ENCODE peak calls at places on chromosome 20, in seven cellular contexts. One of them, this sample, is unnamed.

GRCh38 chr20:59603727-59604608 is at the start of gene PHACTR3:
- DNase-seq in transverse colon: no peak
- DNase-seq in IMR-90: no peak
- DNase-seq in lower lobe of right lung: no peak
- DNase-seq in ovary: no peak
- DNase-seq in cardiac muscle cell: no peak
- DNase-seq in left ventricle myocardium inferior: no peak
- DNase-seq in this sample: no peak

GRCh38 chr20:7841291-7841966 is 98.8 kb downstream of the HAO1 start:
- DNase-seq in left ventricle myocardium inferior: no peak
- DNase-seq in ovary: no peak
- DNase-seq in cardiac muscle cell: no peak
- DNase-seq in IMR-90: peak; percentile 73
- DNase-seq in transverse colon: no peak
- DNase-seq in lower lobe of right lung: no peak
- DNase-seq in this sample: peak; percentile 96

GRCh38 chr20:3739926-3740599 is 7.6 kb downstream of the HSPA12B start:
- DNase-seq in left ventricle myocardium inferior: no peak
- DNase-seq in IMR-90: no peak
- DNase-seq in lower lobe of right lung: no peak
- DNase-seq in cardiac muscle cell: no peak
- DNase-seq in transverse colon: no peak
- DNase-seq in ovary: no peak
- DNase-seq in this sample: no peak

GRCh38 chr20:7790189-7790588 is 150.1 kb downstream of the HAO1 start:
- DNase-seq in IMR-90: no peak
- DNase-seq in left ventricle myocardium inferior: no peak
- DNase-seq in cardiac muscle cell: no peak
- DNase-seq in lower lobe of right lung: no peak
- DNase-seq in ovary: no peak
- DNase-seq in transverse colon: no peak
- DNase-seq in this sample: peak; percentile 39

GRCh38 chr20:50387996-50388332 is 122.2 kb upstream of the PTPN1 start:
- DNase-seq in lower lobe of right lung: no peak
- DNase-seq in IMR-90: no peak
- DNase-seq in ovary: no peak
- DNase-seq in cardiac muscle cell: no peak
- DNase-seq in left ventricle myocardium inferior: no peak
- DNase-seq in transverse colon: no peak
- DNase-seq in this sample: no peak

GRCh38 chr20:59258103-59258705 is 42.2 kb upstream of the EDN3 start:
- DNase-seq in ovary: no peak
- DNase-seq in left ventricle myocardium inferior: no peak
- DNase-seq in transverse colon: no peak
- DNase-seq in cardiac muscle cell: no peak
- DNase-seq in lower lobe of right lung: no peak
- DNase-seq in IMR-90: no peak
- DNase-seq in this sample: no peak

GRCh38 chr20:33719277-33719988 is 677 bp downstream of the PXMP4 start:
- DNase-seq in lower lobe of right lung: no peak
- DNase-seq in ovary: no peak
- DNase-seq in IMR-90: no peak
- DNase-seq in cardiac muscle cell: no peak
- DNase-seq in left ventricle myocardium inferior: no peak
- DNase-seq in transverse colon: peak; percentile 13
- DNase-seq in this sample: no peak

GRCh38 chr20:29873946-29874345 is 1383.5 kb upstream of the DEFB115 start:
- DNase-seq in transverse colon: peak; percentile 29
- DNase-seq in left ventricle myocardium inferior: peak; percentile 45
- DNase-seq in cardiac muscle cell: peak; percentile 23
- DNase-seq in ovary: no peak
- DNase-seq in IMR-90: peak; percentile 22
- DNase-seq in lower lobe of right lung: peak; percentile 84
- DNase-seq in this sample: peak; percentile 12

GRCh38 chr20:17229256-17229655 is 2.4 kb downstream of the PCSK2 start:
- DNase-seq in cardiac muscle cell: no peak
- DNase-seq in IMR-90: no peak
- DNase-seq in transverse colon: no peak
- DNase-seq in ovary: no peak
- DNase-seq in left ventricle myocardium inferior: no peak
- DNase-seq in lower lobe of right lung: no peak
- DNase-seq in this sample: no peak

GRCh38 chr20:50302463-50303041 is 111.9 kb downstream of the CEBPB start:
- DNase-seq in transverse colon: no peak
- DNase-seq in lower lobe of right lung: peak; percentile 36
- DNase-seq in cardiac muscle cell: peak; percentile 50
- DNase-seq in left ventricle myocardium inferior: no peak
- DNase-seq in ovary: no peak
- DNase-seq in IMR-90: peak; percentile 59
- DNase-seq in this sample: no peak

GRCh38 chr20:17568045-17568788 is 1.7 kb upstream of the DSTN start:
- DNase-seq in lower lobe of right lung: no peak
- DNase-seq in transverse colon: no peak
- DNase-seq in left ventricle myocardium inferior: no peak
- DNase-seq in ovary: no peak
- DNase-seq in cardiac muscle cell: no peak
- DNase-seq in IMR-90: no peak
- DNase-seq in this sample: no peak

GRCh38 chr20:58847483-58847882 is 3.2 kb downstream of the GNAS-AS1 start:
- DNase-seq in transverse colon: no peak
- DNase-seq in ovary: no peak
- DNase-seq in lower lobe of right lung: no peak
- DNase-seq in cardiac muscle cell: no peak
- DNase-seq in left ventricle myocardium inferior: no peak
- DNase-seq in IMR-90: no peak
- DNase-seq in this sample: no peak

GRCh38 chr20:14717124-14718004 is 380.0 kb upstream of the FLRT3 start:
- DNase-seq in left ventricle myocardium inferior: no peak
- DNase-seq in ovary: no peak
- DNase-seq in cardiac muscle cell: no peak
- DNase-seq in lower lobe of right lung: no peak
- DNase-seq in transverse colon: no peak
- DNase-seq in IMR-90: no peak
- DNase-seq in this sample: no peak

GRCh38 chr20:56018750-56019149 is 13.4 kb upstream of the CBLN4 start:
- DNase-seq in lower lobe of right lung: no peak
- DNase-seq in cardiac muscle cell: no peak
- DNase-seq in left ventricle myocardium inferior: no peak
- DNase-seq in transverse colon: no peak
- DNase-seq in IMR-90: no peak
- DNase-seq in ovary: no peak
- DNase-seq in this sample: no peak
- H3K4me3 ChIP-seq in lower lobe of right lung: no peak overlapping the region
- H3K4me3 ChIP-seq in cardiac muscle cell: no peak overlapping the region
- H3K4me3 ChIP-seq in left ventricle myocardium inferior: no peak overlapping the region
- H3K4me3 ChIP-seq in transverse colon: no peak overlapping the region
- H3K4me3 ChIP-seq in IMR-90: no peak overlapping the region
- H3K4me3 ChIP-seq in ovary: no peak overlapping the region
- H3K4me3 ChIP-seq in this sample: no peak overlapping the region

GRCh38 chr20:35884541-35884865 is 69.8 kb downstream of the SCAND1 start:
- DNase-seq in ovary: no peak
- DNase-seq in IMR-90: no peak
- DNase-seq in cardiac muscle cell: no peak
- DNase-seq in transverse colon: no peak
- DNase-seq in lower lobe of right lung: no peak
- DNase-seq in left ventricle myocardium inferior: no peak
- DNase-seq in this sample: no peak
- TF ChIP-seq CTCF in ovary: no peak
- TF ChIP-seq CTCF in IMR-90: no peak
- TF ChIP-seq CTCF in cardiac muscle cell: no peak
- TF ChIP-seq CTCF in transverse colon: no peak
- TF ChIP-seq CTCF in lower lobe of right lung: no peak
- TF ChIP-seq CTCF in left ventricle myocardium inferior: peak; percentile 2
- TF ChIP-seq CTCF in this sample: no peak

GRCh38 chr20:575230-575629 is 31.6 kb upstream of the CSNK2A1 start:
- DNase-seq in IMR-90: no peak
- DNase-seq in left ventricle myocardium inferior: no peak
- DNase-seq in transverse colon: no peak
- DNase-seq in cardiac muscle cell: no peak
- DNase-seq in lower lobe of right lung: no peak
- DNase-seq in ovary: no peak
- DNase-seq in this sample: no peak
- H3K27me3 ChIP-seq in IMR-90: peaks cover 33% of the 10 kb centered on the region
- H3K27me3 ChIP-seq in left ventricle myocardium inferior: no peaks in the 10 kb centered on the region
- H3K27me3 ChIP-seq in transverse colon: peaks cover 53% of the 10 kb centered on the region
- H3K27me3 ChIP-seq in cardiac muscle cell: no peaks in the 10 kb centered on the region
- H3K27me3 ChIP-seq in lower lobe of right lung: peaks cover 12% of the 10 kb centered on the region
- H3K27me3 ChIP-seq in ovary: no peaks in the 10 kb centered on the region
- H3K27me3 ChIP-seq in this sample: peaks cover 14% of the 10 kb centered on the region

GRCh38 chr20:63707558-63708300 is at the start of the genes ARFRP1 and ZGPAT:
- DNase-seq in cardiac muscle cell: peak; percentile 95
- DNase-seq in ovary: peak; percentile 88
- DNase-seq in transverse colon: peak; percentile 93
- DNase-seq in lower lobe of right lung: peak; percentile 94
- DNase-seq in left ventricle myocardium inferior: peak; percentile 92
- DNase-seq in IMR-90: peak; percentile 67
- DNase-seq in this sample: peak; percentile 44

GRCh38 chr20:63706852-63707557 is 771 bp downstream of the ARFRP1 start:
- DNase-seq in IMR-90: peak; percentile 35
- DNase-seq in cardiac muscle cell: peak; percentile 40
- DNase-seq in left ventricle myocardium inferior: no peak
- DNase-seq in transverse colon: peak; percentile 70
- DNase-seq in ovary: peak; percentile 49
- DNase-seq in lower lobe of right lung: peak; percentile 70
- DNase-seq in this sample: peak; percentile 55

GRCh38 chr20:63709149-63709527 is 1.3 kb downstream of the ZGPAT start:
- DNase-seq in lower lobe of right lung: no peak
- DNase-seq in ovary: peak; percentile 17
- DNase-seq in cardiac muscle cell: no peak
- DNase-seq in transverse colon: no peak
- DNase-seq in IMR-90: no peak
- DNase-seq in left ventricle myocardium inferior: no peak
- DNase-seq in this sample: no peak

GRCh38 chr20:63706027-63706695 is 1.6 kb downstream of the ARFRP1 start:
- DNase-seq in left ventricle myocardium inferior: no peak
- DNase-seq in lower lobe of right lung: no peak
- DNase-seq in transverse colon: peak; percentile 37
- DNase-seq in cardiac muscle cell: no peak
- DNase-seq in ovary: no peak
- DNase-seq in IMR-90: no peak
- DNase-seq in this sample: no peak

GRCh38 chr20:63708301-63709148 is 686 bp downstream of the ZGPAT start:
- DNase-seq in transverse colon: no peak
- DNase-seq in lower lobe of right lung: peak; percentile 53
- DNase-seq in cardiac muscle cell: no peak
- DNase-seq in ovary: peak; percentile 22
- DNase-seq in IMR-90: no peak
- DNase-seq in left ventricle myocardium inferior: no peak
- DNase-seq in this sample: no peak
- H3K4me3 ChIP-seq in transverse colon: peak overlapping the region; percentile 91
- H3K4me3 ChIP-seq in lower lobe of right lung: peak overlapping the region; percentile 96
- H3K4me3 ChIP-seq in cardiac muscle cell: peak overlapping the region; percentile 87
- H3K4me3 ChIP-seq in ovary: peak overlapping the region; percentile 83
- H3K4me3 ChIP-seq in IMR-90: peak overlapping the region; percentile 84
- H3K4me3 ChIP-seq in left ventricle myocardium inferior: peak overlapping the region; percentile 96
- H3K4me3 ChIP-seq in this sample: peak overlapping the region; percentile 77